ENCODE peak calls at places on chromosomes 3 and 15, in seven cellular contexts. N, G, I, S, J, B and U are unnamed samples.

GRCh38 chr3:5006755-5007202 is 27.5 kb downstream of the BHLHE40 start:
- DNase-seq in J (no peak), G (no peak), B (no peak), S (no peak), I (no peak), N (no peak), U (peak)

GRCh38 chr15:99507016-99507731 is 58.6 kb upstream of the MEF2A start:
- DNase-seq in N (peak), B (no peak), G (no peak), S (no peak), I (no peak), J (no peak), U (no peak)

GRCh38 chr15:68775671-68776476 is 44.8 kb downstream of the ANP32A start:
- DNase-seq in J (no peak), S (no peak), B (no peak), I (no peak), G (no peak), N (peak), U (no peak)

GRCh38 chr3:65889707-65890099 is 149.0 kb downstream of the MAGI1 start:
- DNase-seq in B (no peak), N (no peak), S (no peak), J (no peak), I (peak), G (no peak), U (no peak)

GRCh38 chr3:149401215-149401925 is 23.9 kb upstream of the TM4SF1 start:
- DNase-seq in I (no peak), N (peak), G (no peak), J (no peak), B (peak), S (no peak), U (no peak)

GRCh38 chr15:63277044-63277892 is at the start of gene APH1B:
- DNase-seq in N (peak), I (peak), G (peak), S (peak), B (peak), J (peak), U (no peak)

GRCh38 chr3:148958681-148959080 is 32.7 kb upstream of the GYG1 start:
- DNase-seq in S (no peak), G (no peak), I (no peak), B (no peak), N (no peak), J (no peak), U (no peak)

GRCh38 chr15:29712149-29712885 is 110.0 kb downstream of the TJP1 start:
- DNase-seq in G (no peak), N (no peak), S (no peak), I (no peak), J (no peak), B (no peak), U (no peak)

GRCh38 chr3:156718622-156719300 is 44.4 kb downstream of the TIPARP start:
- DNase-seq in I (no peak), S (no peak), N (no peak), B (peak), G (no peak), J (no peak), U (no peak)

GRCh38 chr3:75171632-75172230 is 492.4 kb upstream of the FRG2C start:
- DNase-seq in B (peak), S (no peak), N (peak), J (no peak), I (no peak), G (no peak), U (no peak)

GRCh38 chr3:103499967-103500366 is 1065.2 kb downstream of the ZPLD1 start:
- DNase-seq in I (no peak), B (no peak), G (no peak), N (no peak), J (no peak), S (no peak), U (no peak)

GRCh38 chr3:108404409-108404808 is 106.0 kb downstream of the MYH15 start:
- DNase-seq in I (no peak), G (no peak), J (no peak), B (no peak), N (no peak), S (no peak), U (no peak)

GRCh38 chr3:64459711-64460110 is 228.1 kb downstream of the ADAMTS9 start:
- DNase-seq in G (no peak), I (no peak), N (peak), J (no peak), S (no peak), B (no peak), U (no peak)

GRCh38 chr3:80769683-80770082 is 991.8 kb downstream of the GBE1 start:
- DNase-seq in B (no peak), S (no peak), G (no peak), J (peak), N (no peak), I (no peak), U (no peak)

GRCh38 chr3:99246010-99246654 is 344.6 kb upstream of the DCBLD2 start:
- DNase-seq in S (no peak), I (no peak), N (peak), J (no peak), G (no peak), B (no peak), U (no peak)

GRCh38 chr3:16171009-16171408 is 3.5 kb upstream of the GALNT15 start:
- DNase-seq in N (no peak), S (no peak), G (no peak), B (no peak), J (no peak), I (no peak), U (no peak)

GRCh38 chr15:82540984-82541431 is 751 bp upstream of the RPS17 start:
- DNase-seq in G (no peak), N (peak), S (no peak), I (peak), B (no peak), J (peak), U (no peak)

GRCh38 chr3:29695201-29695904 is 414.5 kb downstream of the RBMS3 start:
- DNase-seq in J (no peak), G (no peak), I (no peak), S (no peak), N (peak), B (no peak), U (no peak)

GRCh38 chr15:98231696-98232440 is 271.4 kb downstream of the ARRDC4 start:
- DNase-seq in B (no peak), I (no peak), G (no peak), N (peak), J (no peak), S (no peak), U (no peak)

GRCh38 chr15:98484914-98485313 is 163.4 kb upstream of the IGF1R start:
- DNase-seq in N (no peak), S (no peak), G (no peak), J (no peak), I (no peak), B (no peak), U (no peak)

GRCh38 chr3:196966526-196967401 is 1.9 kb downstream of the PIGZ start:
- DNase-seq in G (no peak), N (peak), S (no peak), J (peak), I (no peak), B (no peak), U (no peak)

GRCh38 chr15:45640610-45641009 is 5.8 kb downstream of the SQOR start:
- DNase-seq in N (peak), I (peak), B (no peak), J (no peak), S (no peak), G (no peak), U (no peak)

GRCh38 chr15:85142324-85142723 is 160.7 kb downstream of the PDE8A start:
- DNase-seq in J (no peak), I (no peak), S (no peak), B (no peak), N (peak), G (no peak), U (no peak)

GRCh38 chr3:168671091-168671490 is 575.4 kb upstream of the GOLIM4 start:
- DNase-seq in S (no peak), N (no peak), B (no peak), J (no peak), G (no peak), I (no peak), U (no peak)

GRCh38 chr3:32575451-32575850 is 4.8 kb upstream of the DYNC1LI1 start:
- DNase-seq in G (no peak), S (no peak), N (no peak), J (no peak), I (no peak), B (no peak), U (no peak)

GRCh38 chr3:165983284-165983683 is 146.1 kb upstream of the BCHE start:
- DNase-seq in B (no peak), S (no peak), I (no peak), J (no peak), G (no peak), N (no peak), U (no peak)

GRCh38 chr3:8539419-8539818 is 37.8 kb downstream of the LMCD1 start:
- DNase-seq in I (no peak), G (no peak), J (no peak), S (no peak), N (peak), B (no peak), U (no peak)

GRCh38 chr15:48333553-48333952 is 2.3 kb downstream of the DUT start:
- DNase-seq in G (no peak), J (no peak), I (no peak), S (no peak), N (no peak), B (no peak), U (no peak)

GRCh38 chr15:51403072-51403878 is 61.8 kb downstream of the GLDN start:
- DNase-seq in S (no peak), N (peak), I (peak), G (no peak), J (no peak), B (peak), U (no peak)

GRCh38 chr15:95470997-95471692 is 859.4 kb upstream of the NR2F2 start:
- DNase-seq in S (no peak), G (no peak), J (no peak), I (no peak), N (peak), B (peak), U (no peak)

GRCh38 chr3:5739299-5739935 is 551.9 kb downstream of the EDEM1 start:
- DNase-seq in B (no peak), J (no peak), G (no peak), S (no peak), N (no peak), I (no peak), U (no peak)

GRCh38 chr3:4524423-4524769 is 31.2 kb downstream of the ITPR1 start:
- DNase-seq in J (no peak), G (no peak), S (no peak), B (no peak), N (peak), I (no peak), U (no peak)

GRCh38 chr15:77500986-77501385 is 80.3 kb downstream of the HMG20A start:
- DNase-seq in J (no peak), B (no peak), S (no peak), G (no peak), I (no peak), N (peak), U (no peak)

GRCh38 chr3:17840126-17840525 is 97.7 kb upstream of the TBC1D5 start:
- DNase-seq in I (no peak), J (no peak), B (no peak), G (no peak), N (no peak), S (no peak), U (no peak)

DNA sequence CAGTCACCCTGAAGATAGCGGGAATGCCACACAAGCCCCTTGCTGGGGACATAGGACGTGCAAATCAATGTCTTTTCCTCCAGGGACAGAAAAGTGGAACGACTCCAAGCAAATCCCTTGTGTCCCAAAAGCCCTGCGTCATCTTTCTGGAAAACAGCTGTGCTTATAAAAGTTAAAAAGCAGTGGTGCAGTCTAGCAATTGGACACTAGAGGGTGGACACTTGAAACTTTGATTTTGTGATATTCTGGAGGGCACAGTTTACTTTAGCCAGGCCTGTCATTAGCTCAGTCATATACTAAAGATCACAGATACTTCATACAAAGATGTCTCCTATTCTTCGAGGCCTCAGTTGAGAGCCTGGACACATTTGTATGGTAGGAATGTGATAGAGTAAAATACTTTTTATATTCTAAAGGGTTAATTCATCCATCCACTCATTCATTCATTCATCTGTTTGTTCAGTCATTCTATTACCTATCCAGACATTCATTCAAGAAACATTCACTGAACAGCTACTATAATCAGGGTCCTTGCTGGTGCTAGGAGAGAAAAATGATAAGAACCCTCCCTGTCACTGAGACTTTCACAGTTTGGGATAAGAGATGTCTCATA is 63.8 kb upstream of the ANKRD34C start:
- DNase-seq in S (no peak), J (no peak), I (peak), B (no peak), G (no peak), N (peak), U (no peak)
- TF ChIP-seq CTCF in S (no peak), J (peak), I (no peak), B (peak), G (peak), N (peak), U (peak)

GRCh38 chr3:128319107-128319506 is 147.6 kb downstream of the DNAJB8 start:
- DNase-seq in B (no peak), I (no peak), G (no peak), N (no peak), S (no peak), J (no peak), U (no peak)

GRCh38 chr3:128318275-128318920 is 148.3 kb downstream of the DNAJB8 start:
- DNase-seq in N (no peak), S (no peak), B (no peak), J (no peak), I (no peak), G (peak), U (no peak)

GRCh38 chr3:128320551-128321340 is 145.9 kb downstream of the DNAJB8 start:
- DNase-seq in B (no peak), J (no peak), G (peak), S (no peak), I (no peak), N (no peak), U (no peak)

GRCh38 chr3:128321418-128321817 is 145.3 kb downstream of the DNAJB8 start:
- DNase-seq in I (no peak), B (no peak), J (no peak), N (no peak), G (no peak), S (no peak), U (no peak)

GRCh38 chr3:128319741-128320141 is 146.9 kb downstream of the DNAJB8 start:
- DNase-seq in B (no peak), I (no peak), J (no peak), N (no peak), S (no peak), G (no peak), U (no peak)
- TF ChIP-seq CTCF in B (no peak), I (no peak), J (no peak), N (no peak), S (no peak), G (no peak), U (no peak)

GRCh38 chr3:135889417-135889816 is 76.1 kb upstream of the PPP2R3A start:
- DNase-seq in I (no peak), J (no peak), B (no peak), N (no peak), G (no peak), S (no peak), U (no peak)

GRCh38 chr3:135895106-135895733 is 70.3 kb upstream of the PPP2R3A start:
- DNase-seq in S (no peak), B (peak), J (peak), N (peak), I (peak), G (peak), U (peak)

GRCh38 chr3:135887220-135887619 is 78.3 kb upstream of the PPP2R3A start:
- DNase-seq in G (no peak), N (no peak), S (no peak), B (no peak), J (no peak), I (no peak), U (no peak)

GRCh38 chr3:135895734-135896121 is 69.8 kb upstream of the PPP2R3A start:
- DNase-seq in S (no peak), J (no peak), G (no peak), I (no peak), N (peak), B (no peak), U (no peak)

GRCh38 chr3:135891121-135891520 is 74.4 kb upstream of the PPP2R3A start:
- DNase-seq in S (no peak), J (no peak), B (no peak), I (no peak), G (no peak), N (no peak), U (no peak)
- TF ChIP-seq CTCF in S (no peak), J (no peak), B (no peak), I (no peak), G (no peak), N (no peak), U (no peak)

GRCh38 chr3:186212611-186213010 is 103.7 kb upstream of the ETV5 start:
- DNase-seq in J (no peak), N (no peak), G (no peak), B (no peak), S (no peak), I (no peak), U (no peak)

GRCh38 chr3:186207515-186207914 is 98.6 kb upstream of the ETV5 start:
- DNase-seq in I (no peak), J (no peak), G (no peak), N (no peak), B (no peak), S (no peak), U (no peak)

GRCh38 chr3:186211101-186211500 is 102.2 kb upstream of the ETV5 start:
- DNase-seq in B (no peak), N (no peak), S (no peak), J (no peak), G (no peak), I (no peak), U (no peak)

GRCh38 chr3:186209810-186210752 is 101.2 kb upstream of the ETV5 start:
- DNase-seq in S (no peak), N (peak), I (no peak), B (no peak), G (no peak), J (no peak), U (no peak)

GRCh38 chr3:186208328-186208989 is 99.6 kb upstream of the ETV5 start:
- DNase-seq in B (no peak), G (no peak), I (no peak), J (no peak), S (no peak), N (no peak), U (no peak)
- TF ChIP-seq CTCF in B (no peak), G (no peak), I (no peak), J (no peak), S (no peak), N (no peak), U (peak)

DNA sequence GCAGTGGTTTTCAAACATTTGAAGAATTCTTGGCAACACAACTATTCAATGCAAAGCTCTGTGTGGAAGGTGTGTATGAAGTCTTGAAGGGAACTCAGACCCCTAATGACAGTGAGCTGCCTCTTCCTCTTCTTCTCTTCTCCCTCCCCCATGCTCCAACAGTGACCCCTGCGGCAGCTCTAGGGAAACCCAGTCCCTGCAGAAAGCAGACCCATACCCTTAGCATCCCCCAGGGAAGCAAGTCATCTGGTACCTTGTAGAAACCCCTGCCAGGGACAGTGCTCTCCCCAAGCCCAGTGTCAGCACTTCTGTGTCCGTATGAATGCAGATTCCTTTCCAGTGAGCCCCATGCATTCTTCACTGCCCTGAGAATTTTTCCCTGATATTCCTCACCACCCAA is 442.3 kb downstream of the EPHB1 start:
- DNase-seq in J (no peak), G (no peak), S (no peak), I (no peak), B (no peak), N (no peak), U (no peak)
- TF ChIP-seq CTCF in J (no peak), G (no peak), S (no peak), I (no peak), B (no peak), N (no peak), U (no peak)

DNA sequence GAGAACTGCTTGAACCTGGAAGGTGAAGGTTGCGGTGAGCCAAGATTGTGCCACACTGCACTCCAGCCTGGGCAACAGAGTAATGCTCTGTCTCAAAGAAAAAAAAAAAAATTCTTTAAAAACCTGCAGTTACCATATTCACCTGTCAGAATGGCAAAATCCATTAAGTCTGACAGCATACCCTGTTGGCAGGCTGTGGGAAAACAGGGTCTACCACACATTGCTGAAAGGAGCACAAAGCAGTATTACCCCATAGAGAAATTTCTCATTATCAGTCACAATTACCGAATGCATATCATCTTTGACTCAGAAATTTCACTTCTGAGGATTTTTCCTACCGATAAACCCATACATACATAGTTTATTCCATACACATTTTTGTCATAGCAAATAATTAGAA is 264.1 kb upstream of the SLCO3A1 start:
- DNase-seq in J (no peak), I (no peak), B (peak), N (no peak), G (no peak), S (no peak), U (no peak)
- TF ChIP-seq CTCF in J (no peak), I (no peak), B (no peak), N (no peak), G (peak), S (no peak), U (no peak)

DNA sequence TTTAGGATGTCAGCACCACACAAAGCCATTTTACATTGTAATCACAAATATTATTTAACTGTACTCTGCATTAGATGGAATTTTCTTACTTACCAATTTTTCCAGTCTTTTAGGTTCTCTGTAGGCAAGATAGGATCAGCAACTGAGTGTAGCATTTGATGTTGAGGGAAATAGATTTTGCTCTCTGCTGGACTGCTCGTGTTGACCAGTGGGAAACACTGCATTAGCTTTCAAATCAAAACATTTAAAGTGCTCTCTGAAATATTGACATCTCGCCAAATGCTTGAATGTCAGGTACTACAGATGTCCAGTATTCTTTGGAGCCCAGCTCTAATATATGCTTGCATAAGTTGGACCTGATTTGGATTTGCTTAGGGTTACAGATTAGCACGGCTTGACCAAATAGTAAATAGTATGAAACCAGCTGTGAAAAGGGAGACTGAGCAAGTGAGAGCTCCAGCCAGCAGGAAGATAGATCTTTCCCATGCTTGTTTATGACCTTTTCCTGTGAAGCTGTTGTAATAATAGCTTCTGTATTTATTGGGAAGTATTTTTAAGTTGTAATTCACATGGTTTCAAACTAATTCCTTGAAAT is 29.5 kb downstream of the P2RY14 start:
- DNase-seq in I (no peak), N (no peak), B (no peak), J (no peak), S (no peak), G (no peak), U (no peak)
- TF ChIP-seq CTCF in I (no peak), N (no peak), B (no peak), J (no peak), S (no peak), G (no peak), U (no peak)